ENCODE peak calls at places on chromosomes 2 and 18, in five cellular contexts. One of them, this sample, is unnamed.

GRCh38 chr2:5782103-5782502 is 89.9 kb downstream of the SOX11 start:
- DNase-seq in mucosa of gallbladder: no peak
- DNase-seq in EL: no peak
- DNase-seq in T-cell: no peak
- DNase-seq in fibroblast of lung: no peak
- DNase-seq in this sample: no peak

GRCh38 chr2:101255501-101255900 is 2.8 kb downstream of the CNOT11 start:
- DNase-seq in mucosa of gallbladder: no peak
- DNase-seq in EL: peak; percentile 28
- DNase-seq in T-cell: no peak
- DNase-seq in fibroblast of lung: peak; percentile 23
- DNase-seq in this sample: no peak

GRCh38 chr2:239297142-239298125 is 103.4 kb downstream of the HDAC4 start:
- DNase-seq in mucosa of gallbladder: no peak
- DNase-seq in EL: no peak
- DNase-seq in T-cell: no peak
- DNase-seq in fibroblast of lung: no peak
- DNase-seq in this sample: no peak

GRCh38 chr2:15899327-15899612 is 41.1 kb upstream of the MYCN start:
- DNase-seq in mucosa of gallbladder: no peak
- DNase-seq in EL: no peak
- DNase-seq in T-cell: no peak
- DNase-seq in fibroblast of lung: no peak
- DNase-seq in this sample: no peak

GRCh38 chr2:199302851-199303250 is 154.9 kb downstream of the SATB2 start:
- DNase-seq in mucosa of gallbladder: no peak
- DNase-seq in EL: peak; percentile 26
- DNase-seq in T-cell: no peak
- DNase-seq in fibroblast of lung: peak; percentile 82
- DNase-seq in this sample: no peak

GRCh38 chr2:60745330-60745729 is 10.7 kb upstream of the PAPOLG start:
- DNase-seq in mucosa of gallbladder: no peak
- DNase-seq in EL: no peak
- DNase-seq in T-cell: no peak
- DNase-seq in fibroblast of lung: no peak
- DNase-seq in this sample: no peak

GRCh38 chr2:230915297-230915696 is 9.7 kb downstream of the GPR55 start:
- DNase-seq in mucosa of gallbladder: no peak
- DNase-seq in EL: no peak
- DNase-seq in T-cell: no peak
- DNase-seq in fibroblast of lung: no peak
- DNase-seq in this sample: no peak

GRCh38 chr2:49686897-49687442 is 532.7 kb upstream of the FSHR start:
- DNase-seq in mucosa of gallbladder: no peak
- DNase-seq in EL: no peak
- DNase-seq in T-cell: no peak
- DNase-seq in fibroblast of lung: no peak
- DNase-seq in this sample: no peak

GRCh38 chr2:191318729-191319078 is 73.5 kb downstream of the MYO1B start:
- DNase-seq in mucosa of gallbladder: peak; percentile 58
- DNase-seq in EL: peak; percentile 81
- DNase-seq in T-cell: no peak
- DNase-seq in fibroblast of lung: peak; percentile 77
- DNase-seq in this sample: no peak

GRCh38 chr2:232013701-232014353 is 52.3 kb downstream of the DIS3L2 start:
- DNase-seq in mucosa of gallbladder: no peak
- DNase-seq in EL: peak; percentile 95
- DNase-seq in T-cell: no peak
- DNase-seq in fibroblast of lung: peak; percentile 96
- DNase-seq in this sample: no peak

GRCh38 chr2:42053791-42054656 is 6.2 kb downstream of the PKDCC start:
- DNase-seq in mucosa of gallbladder: peak; percentile 40
- DNase-seq in EL: no peak
- DNase-seq in T-cell: no peak
- DNase-seq in fibroblast of lung: peak; percentile 9
- DNase-seq in this sample: no peak

GRCh38 chr18:63258749-63259580 is 60.6 kb downstream of the BCL2 start:
- DNase-seq in mucosa of gallbladder: no peak
- DNase-seq in EL: no peak
- DNase-seq in T-cell: no peak
- DNase-seq in fibroblast of lung: no peak
- DNase-seq in this sample: no peak

GRCh38 chr2:230230087-230230486 is 4.6 kb downstream of the SP140 start:
- DNase-seq in mucosa of gallbladder: no peak
- DNase-seq in EL: peak; percentile 84
- DNase-seq in T-cell: no peak
- DNase-seq in fibroblast of lung: peak; percentile 94
- DNase-seq in this sample: peak; percentile 24